ENCODE peak calls at places on chromosomes 13 and 19, in ten cellular contexts. H is EL, U is endothelial cell of umbilical vein, F is AG04449, L is left kidney, B is retinal pigment epithelial cell, O is activated T-cell treated with anti-CD3 and anti-CD28 coated beads for 1 hour, V is body of pancreas, I is uterus, K is NCI-H1092. Y is an unnamed sample.

GRCh38 chr13:46654956-46655726 is 102.2 kb downstream of the LRCH1 start:
- DNase-seq in U (peak), B (no peak), H (no peak), V (no peak), K (no peak), L (peak), F (no peak), I (no peak), O (no peak), Y (no peak)

GRCh38 chr13:111512707-111513106 is 192.3 kb downstream of the TEX29 start:
- DNase-seq in B (no peak), H (no peak), I (no peak), O (no peak), L (no peak), F (no peak), U (no peak), V (no peak), K (no peak), Y (no peak)

GRCh38 chr19:39996811-39997594 is at the start of gene ZNF546:
- DNase-seq in H (peak), V (peak), L (peak), O (peak), K (peak), B (peak), U (peak), F (peak), I (peak), Y (peak)

GRCh38 chr19:11578342-11579142 is 1.1 kb upstream of the ACP5 start:
- DNase-seq in V (peak), O (peak), F (no peak), I (peak), B (no peak), H (no peak), L (peak), K (no peak), U (peak), Y (no peak)

GRCh38 chr19:10878253-10878652 is 6.9 kb downstream of the CARM1 start:
- DNase-seq in O (no peak), V (no peak), I (no peak), F (no peak), L (no peak), U (no peak), H (no peak), K (no peak), B (no peak), Y (no peak)

GRCh38 chr19:49436381-49437017 is 4.8 kb downstream of the SLC17A7 start:
- DNase-seq in F (no peak), B (no peak), V (no peak), I (no peak), H (no peak), K (no peak), U (no peak), O (no peak), L (peak), Y (no peak)

GRCh38 chr19:51711702-51712101 is 12.1 kb downstream of the HAS1 start:
- DNase-seq in K (no peak), U (no peak), V (no peak), I (no peak), B (no peak), H (no peak), L (no peak), O (no peak), F (no peak), Y (no peak)

GRCh38 chr13:113989585-113990300 is 15.9 kb upstream of the C13orf46 start:
- DNase-seq in V (peak), L (no peak), H (no peak), B (no peak), F (no peak), K (no peak), I (no peak), O (no peak), U (no peak), Y (no peak)

GRCh38 chr19:33675501-33676124 is 53.9 kb downstream of the CHST8 start:
- DNase-seq in H (no peak), F (no peak), V (no peak), O (no peak), K (no peak), U (no peak), I (no peak), B (no peak), L (no peak), Y (no peak)

GRCh38 chr19:46232468-46232867 is 2.9 kb downstream of the IGFL1 start:
- DNase-seq in F (no peak), U (no peak), K (no peak), L (no peak), B (no peak), V (no peak), H (no peak), I (no peak), O (no peak), Y (no peak)

GRCh38 chr19:11754663-11755062 is 12.1 kb upstream of the ZNF441 start:
- DNase-seq in K (no peak), F (no peak), L (no peak), B (no peak), I (no peak), H (no peak), V (no peak), U (no peak), O (no peak), Y (peak)

GRCh38 chr19:55173717-55174409 is 6.2 kb downstream of the SYT5 start:
- DNase-seq in H (peak), B (no peak), O (no peak), L (peak), F (no peak), V (peak), U (no peak), I (peak), K (no peak), Y (peak)

GRCh38 chr13:74329978-74330377 is 195.8 kb upstream of the KLF12 start:
- DNase-seq in K (no peak), B (no peak), F (no peak), V (no peak), I (no peak), L (no peak), H (peak), O (no peak), U (no peak), Y (peak)

GRCh38 chr19:13417054-13417453 is 89.2 kb downstream of the CACNA1A start:
- DNase-seq in K (peak), I (no peak), O (no peak), F (no peak), H (no peak), U (no peak), V (peak), L (peak), B (no peak), Y (peak)

GRCh38 chr13:57063007-57063406 is 77.7 kb upstream of the PRR20A start:
- DNase-seq in L (no peak), I (no peak), H (no peak), U (no peak), B (no peak), F (no peak), O (no peak), K (no peak), V (no peak), Y (no peak)

GRCh38 chr13:98845726-98846125 is 93.3 kb upstream of the SLC15A1 start:
- DNase-seq in F (no peak), H (no peak), V (no peak), O (no peak), U (no peak), K (no peak), B (no peak), I (no peak), L (no peak), Y (no peak)

GRCh38 chr19:958967-959685 is 25.0 kb upstream of the WDR18 start:
- DNase-seq in V (no peak), I (no peak), K (no peak), U (no peak), O (no peak), F (no peak), B (no peak), H (peak), L (peak), Y (peak)

GRCh38 chr13:112928958-112929777 is 39.8 kb upstream of the MCF2L start:
- DNase-seq in B (no peak), U (peak), F (no peak), L (peak), V (peak), O (no peak), K (peak), I (no peak), H (peak), Y (no peak)

GRCh38 chr19:18414504-18415176 is 4.6 kb upstream of the SSBP4 start:
- DNase-seq in H (no peak), O (no peak), I (peak), F (no peak), U (no peak), V (no peak), K (no peak), B (no peak), L (peak), Y (no peak)

GRCh38 chr13:93227280-93227905 is 786 bp downstream of the GPC6 start:
- DNase-seq in B (no peak), K (peak), H (peak), U (no peak), L (peak), I (no peak), V (no peak), O (no peak), F (no peak), Y (peak)

GRCh38 chr13:109803822-109804221 is 17.4 kb upstream of the IRS2 start:
- DNase-seq in H (no peak), L (peak), K (no peak), I (no peak), V (no peak), O (no peak), U (no peak), B (no peak), F (no peak), Y (peak)

GRCh38 chr13:41384749-41385503 is 72.4 kb upstream of the RGCC start:
- DNase-seq in I (no peak), O (no peak), L (peak), F (no peak), K (no peak), V (no peak), B (no peak), H (peak), U (peak), Y (peak)

GRCh38 chr19:50803633-50804419 is 13.6 kb downstream of the ACP4 start:
- DNase-seq in L (peak), V (no peak), H (no peak), O (no peak), K (no peak), F (no peak), B (no peak), I (no peak), U (peak), Y (peak)

GRCh38 chr13:27712421-27712820 is 79.9 kb upstream of the GSX1 start:
- DNase-seq in L (peak), H (no peak), F (no peak), V (peak), K (peak), O (peak), U (no peak), I (no peak), B (no peak), Y (peak)

GRCh38 chr13:58992478-58993042 is 1171.2 kb downstream of the DIAPH3 start:
- DNase-seq in I (no peak), L (no peak), K (no peak), F (no peak), V (no peak), U (no peak), O (no peak), B (no peak), H (no peak), Y (no peak)

GRCh38 chr19:40192758-40193586 is 1.7 kb downstream of the MAP3K10 start:
- DNase-seq in O (no peak), B (no peak), L (no peak), H (no peak), I (no peak), K (no peak), U (no peak), V (no peak), F (no peak), Y (no peak)

GRCh38 chr13:67971291-67971690 is 741.2 kb upstream of the PCDH9 start:
- DNase-seq in H (no peak), U (no peak), O (no peak), L (no peak), B (no peak), F (no peak), K (no peak), V (no peak), I (no peak), Y (no peak)

GRCh38 chr19:55014714-55015113 is 23.4 kb downstream of the GP6 start:
- DNase-seq in O (no peak), H (no peak), L (peak), U (peak), K (no peak), I (no peak), B (no peak), F (no peak), V (no peak), Y (peak)

GRCh38 chr13:59176775-59177174 is 987.0 kb downstream of the DIAPH3 start:
- DNase-seq in L (no peak), K (no peak), U (no peak), I (no peak), B (no peak), V (no peak), O (no peak), H (peak), F (no peak), Y (peak)

GRCh38 chr19:14890616-14891379 is 4.9 kb upstream of the OR7A17 start:
- DNase-seq in V (no peak), O (no peak), B (no peak), H (no peak), U (no peak), L (no peak), K (no peak), I (no peak), F (no peak), Y (no peak)

GRCh38 chr19:768424-768823 is 17.5 kb downstream of the MISP start:
- DNase-seq in U (no peak), I (no peak), O (no peak), H (peak), B (peak), L (peak), K (no peak), F (peak), V (no peak), Y (no peak)

GRCh38 chr13:80211573-80211972 is 129.4 kb downstream of the SPRY2 start:
- DNase-seq in K (no peak), I (no peak), L (no peak), H (no peak), O (no peak), U (no peak), F (no peak), V (no peak), B (no peak), Y (no peak)

GRCh38 chr13:40306817-40307216 is 359.6 kb downstream of the FOXO1 start:
- DNase-seq in H (no peak), I (no peak), U (no peak), L (no peak), V (no peak), K (no peak), O (no peak), F (no peak), B (no peak), Y (no peak)

GRCh38 chr19:23415034-23415433 is 19.8 kb upstream of the ZNF91 start:
- DNase-seq in U (no peak), O (no peak), H (peak), V (no peak), L (peak), I (no peak), B (no peak), F (no peak), K (no peak), Y (no peak)

GRCh38 chr19:55116232-55117062 is 990 bp downstream of the PPP1R12C start:
- DNase-seq in B (no peak), U (peak), L (peak), V (peak), H (peak), F (peak), O (peak), I (peak), K (no peak), Y (peak)

GRCh38 chr13:75788494-75788991 is 152.4 kb downstream of the LMO7 start:
- DNase-seq in H (peak), U (peak), I (no peak), F (peak), B (peak), K (no peak), V (no peak), O (no peak), L (peak), Y (peak)

GRCh38 chr19:3818918-3819317 is 32.7 kb upstream of the MATK start:
- DNase-seq in I (no peak), L (no peak), O (no peak), V (no peak), U (no peak), H (no peak), K (no peak), F (no peak), B (no peak), Y (no peak)